ENCODE peak calls at places on chromosomes 3 and 15, in four cellular contexts. O, G, I and F are unnamed samples.
A peak's percentile ranks its signal among the peaks of the same experiment; 100 is the strongest.

GRCh38 chr15:93213281-93213680 is 124.3 kb upstream of the RGMA start:
- DNase-seq in O (no peak), G (no peak), I (no peak), F (no peak)

GRCh38 chr3:142394921-142395622 is 52.8 kb downstream of the XRN1 start:
- DNase-seq in O (no peak), G (no peak), I (no peak), F (no peak)

GRCh38 chr3:185726254-185726967 is 98.4 kb downstream of the IGF2BP2 start:
- DNase-seq in O (no peak), G (no peak), I (peak; percentile 66), F (no peak)

GRCh38 chr3:127539366-127540060 is 51.0 kb downstream of the TPRA1 start:
- DNase-seq in O (no peak), G (no peak), I (no peak), F (no peak)

GRCh38 chr3:184503647-184504046 is 57.9 kb upstream of the EPHB3 start:
- DNase-seq in O (no peak), G (no peak), I (no peak), F (no peak)

GRCh38 chr3:5019411-5020261 is 40.4 kb downstream of the BHLHE40 start:
- DNase-seq in O (no peak), G (no peak), I (no peak), F (no peak)

GRCh38 chr3:179375091-179375999 is 27.8 kb downstream of the MFN1 start:
- DNase-seq in O (no peak), G (no peak), I (no peak), F (no peak)

GRCh38 chr3:177887475-177887874 is 648.8 kb upstream of the KCNMB2 start:
- DNase-seq in O (no peak), G (no peak), I (no peak), F (no peak)

GRCh38 chr3:100158877-100159563 is 44.7 kb upstream of the FILIP1L start:
- DNase-seq in O (no peak), G (no peak), I (no peak), F (no peak)

GRCh38 chr3:27368831-27369607 is at the start of gene NEK10:
- DNase-seq in O (no peak), G (peak; percentile 92), I (peak; percentile 93), F (peak; percentile 20)

GRCh38 chr15:58590901-58591300 is 158.6 kb downstream of the ADAM10 start:
- DNase-seq in O (no peak), G (no peak), I (no peak), F (no peak)

DNA sequence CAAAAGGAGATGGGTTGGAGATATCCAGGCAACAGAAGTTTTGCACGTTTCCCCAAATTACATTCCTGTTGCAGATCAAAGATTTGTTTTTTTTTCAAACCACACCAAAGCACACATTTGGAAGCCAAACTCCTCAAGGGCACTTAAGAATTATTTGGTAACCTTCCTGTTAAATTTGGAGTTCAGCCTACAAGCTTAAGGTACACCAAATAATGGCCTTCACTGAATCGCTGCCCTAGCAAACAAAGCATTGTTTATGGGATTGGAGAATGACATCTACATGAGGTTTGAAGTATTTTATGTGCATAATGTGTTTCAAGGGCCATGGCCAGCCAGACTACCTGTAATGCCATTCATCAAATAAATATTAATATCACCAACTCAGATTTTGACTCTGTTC is 357.9 kb downstream of the RORA start:
- DNase-seq in O (no peak), G (no peak), I (no peak), F (no peak)
- TF ChIP-seq CTCF in O (no peak), G (no peak), I (no peak), F (no peak)

DNA sequence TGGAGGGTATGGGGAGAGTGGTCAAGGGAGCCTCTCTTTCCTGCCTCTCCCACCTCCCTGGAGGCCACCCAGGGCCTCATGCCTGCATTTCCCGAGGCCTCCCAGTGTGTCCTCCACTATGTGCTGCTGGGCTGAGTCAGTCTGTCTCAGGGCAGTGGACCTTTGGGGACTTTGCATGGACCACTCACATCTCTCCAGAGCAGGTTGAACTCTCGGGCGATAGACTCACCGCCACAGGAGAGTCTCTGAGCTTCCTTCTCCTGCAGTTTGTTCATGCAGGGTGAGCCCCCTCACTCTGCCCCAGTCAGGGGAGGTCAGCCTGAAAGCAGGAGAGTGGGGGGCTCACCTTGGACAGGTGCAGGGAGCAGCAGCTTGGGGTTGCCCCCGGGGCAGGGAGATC is 60.5 kb upstream of the SEC22A start:
- DNase-seq in O (no peak), G (no peak), I (no peak), F (no peak)
- TF ChIP-seq CTCF in O (no peak), G (no peak), I (no peak), F (no peak)

GRCh38 chr3:135920275-135920674 is 45.3 kb upstream of the PPP2R3A start:
- DNase-seq in O (no peak), G (no peak), I (no peak), F (no peak)

GRCh38 chr3:135915206-135915605 is 50.3 kb upstream of the PPP2R3A start:
- DNase-seq in O (no peak), G (no peak), I (no peak), F (no peak)

GRCh38 chr3:135916310-135916709 is 49.2 kb upstream of the PPP2R3A start:
- DNase-seq in O (no peak), G (no peak), I (no peak), F (no peak)

GRCh38 chr3:135917076-135917475 is 48.5 kb upstream of the PPP2R3A start:
- DNase-seq in O (no peak), G (no peak), I (no peak), F (no peak)

DNA sequence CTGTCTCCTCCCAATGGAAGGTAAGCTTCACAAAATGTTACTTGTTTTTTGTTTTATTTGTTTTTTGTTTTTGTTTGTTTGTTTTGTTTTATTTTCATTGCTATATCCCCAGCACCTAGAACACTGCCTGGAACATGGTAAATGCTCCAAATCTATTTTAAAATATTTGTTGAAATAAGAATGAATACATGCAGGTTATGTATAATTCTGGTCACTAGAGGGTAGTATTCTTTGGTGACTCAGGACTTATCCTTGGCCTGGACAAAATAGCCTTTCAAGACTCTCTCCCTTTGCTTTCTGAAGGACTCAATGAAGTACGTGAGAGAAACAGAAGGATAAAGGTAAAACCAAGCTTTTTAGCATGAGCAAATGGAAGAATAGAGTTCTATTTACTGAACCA is 46.9 kb upstream of the PPP2R3A start:
- DNase-seq in O (peak; percentile 31), G (no peak), I (no peak), F (no peak)
- TF ChIP-seq CTCF in O (peak; percentile 53), G (peak; percentile 41), I (peak; percentile 35), F (peak; percentile 51)

DNA sequence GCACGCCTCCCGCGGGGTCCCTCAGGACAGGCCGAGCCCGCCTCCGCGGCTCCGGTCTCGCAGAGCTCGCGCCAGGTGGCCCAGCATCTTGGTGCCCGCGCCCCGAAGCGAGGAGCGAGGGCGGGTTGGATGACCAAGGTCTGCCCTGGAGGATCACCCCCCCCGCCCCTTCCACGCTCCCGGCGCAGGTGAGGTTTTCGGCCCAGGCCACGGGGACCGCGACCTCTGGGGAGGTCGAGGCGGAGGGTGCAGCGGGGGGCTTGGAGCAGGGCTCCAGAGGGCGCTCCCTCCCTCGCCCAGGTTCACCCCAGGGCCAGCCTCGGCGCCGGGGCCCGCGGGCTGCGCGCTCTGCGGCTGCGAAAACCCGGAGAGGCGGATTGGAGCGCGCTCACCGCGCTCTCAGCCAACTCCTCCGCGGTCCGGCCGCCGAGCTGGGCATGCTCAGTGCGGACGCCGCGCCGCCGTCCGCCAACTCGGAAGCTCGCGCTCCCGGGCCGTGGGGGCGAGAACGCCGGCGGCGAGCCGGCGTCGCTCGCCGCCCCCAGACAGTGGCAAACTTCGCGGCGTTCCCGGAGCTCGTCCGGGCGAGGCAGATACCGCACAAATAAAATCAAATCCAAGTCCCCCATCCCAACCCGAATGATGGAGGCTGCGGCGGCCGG is at the start of gene MED12L:
- DNase-seq in O (peak; percentile 17), G (peak; percentile 59), I (peak; percentile 89), F (peak; percentile 23)
- TF ChIP-seq CTCF in O (no peak), G (no peak), I (peak; percentile 24), F (no peak)

GRCh38 chr3:49702672-49703071 is 13.3 kb downstream of the RNF123 start:
- DNase-seq in O (no peak), G (no peak), I (no peak), F (no peak)

GRCh38 chr3:49700014-49700413 is 10.7 kb downstream of the RNF123 start:
- DNase-seq in O (no peak), G (no peak), I (no peak), F (no peak)

GRCh38 chr3:49699281-49699723 is 9.9 kb downstream of the RNF123 start:
- DNase-seq in O (no peak), G (no peak), I (no peak), F (no peak)

GRCh38 chr3:49701388-49702077 is 12.2 kb downstream of the RNF123 start:
- DNase-seq in O (no peak), G (no peak), I (no peak), F (no peak)

GRCh38 chr3:49700453-49701128 is 11.2 kb downstream of the RNF123 start:
- DNase-seq in O (no peak), G (no peak), I (no peak), F (no peak)
- TF ChIP-seq CTCF in O (no peak), G (no peak), I (peak; percentile 9), F (no peak)

DNA sequence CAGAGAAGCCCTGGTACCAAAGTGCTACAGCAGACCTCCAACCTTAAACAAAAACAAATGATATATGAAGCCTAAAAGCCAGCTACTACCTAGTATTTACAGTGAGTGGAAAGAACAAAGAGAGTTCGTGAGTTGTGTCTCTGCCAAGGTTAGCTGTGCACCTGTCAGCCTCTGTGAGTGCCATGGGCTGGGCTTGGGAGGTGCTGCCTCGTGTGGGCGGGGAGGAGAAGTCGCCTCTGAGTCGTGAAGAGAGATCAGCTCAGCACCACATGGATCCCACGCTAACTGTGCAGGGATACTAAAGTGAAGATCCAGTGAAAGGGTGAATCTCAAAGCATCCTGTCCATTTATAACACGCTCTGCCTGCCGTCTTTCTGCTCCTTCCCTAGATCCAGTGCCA is 101.9 kb downstream of the CHDH start:
- DNase-seq in O (no peak), G (no peak), I (peak; percentile 18), F (no peak)
- TF ChIP-seq CTCF in O (no peak), G (no peak), I (no peak), F (no peak)

GRCh38 chr15:63531586-63531985 is 27.2 kb downstream of the USP3 start:
- DNase-seq in O (no peak), G (no peak), I (no peak), F (no peak)
- TF ChIP-seq CTCF in O (peak; percentile 20), G (no peak), I (peak; percentile 50), F (no peak)

DNA sequence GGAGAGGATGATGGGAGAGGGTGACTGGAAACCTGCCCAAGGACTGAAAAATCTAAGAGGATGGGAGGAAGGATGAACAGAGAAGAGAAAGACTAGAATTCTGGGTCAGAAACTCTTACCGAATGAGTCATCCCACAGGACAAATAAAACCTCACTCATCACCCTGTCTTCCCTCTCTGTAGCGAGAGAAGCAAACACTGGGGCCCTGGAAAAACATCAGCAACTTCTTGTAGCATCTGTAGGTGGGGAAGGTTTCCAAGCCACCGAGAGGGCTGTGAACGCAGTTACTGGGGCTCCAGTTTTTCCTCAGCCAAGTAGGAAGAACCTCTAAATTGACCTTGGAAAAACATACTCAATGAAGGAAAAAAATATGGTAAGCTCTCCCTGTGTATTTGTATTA is 193.0 kb upstream of the TPRG1 start:
- DNase-seq in O (peak; percentile 35), G (peak; percentile 72), I (no peak), F (no peak)
- TF ChIP-seq CTCF in O (no peak), G (no peak), I (no peak), F (no peak)

GRCh38 chr3:64621275-64621674 is 66.5 kb downstream of the ADAMTS9 start:
- DNase-seq in O (no peak), G (no peak), I (no peak), F (no peak)

GRCh38 chr3:64620020-64620419 is 67.8 kb downstream of the ADAMTS9 start:
- DNase-seq in O (no peak), G (no peak), I (no peak), F (no peak)

GRCh38 chr3:64616953-64617352 is 70.8 kb downstream of the ADAMTS9 start:
- DNase-seq in O (no peak), G (no peak), I (no peak), F (no peak)

GRCh38 chr3:64619216-64619615 is 68.6 kb downstream of the ADAMTS9 start:
- DNase-seq in O (no peak), G (no peak), I (no peak), F (no peak)

GRCh38 chr3:64617610-64618009 is 70.2 kb downstream of the ADAMTS9 start:
- DNase-seq in O (no peak), G (no peak), I (no peak), F (no peak)
- TF ChIP-seq CTCF in O (no peak), G (no peak), I (no peak), F (no peak)